ENCODE peak calls at places on chromosome 16, in six cellular contexts. M is left ventricle myocardium inferior, J is adrenal gland, B is pancreas, X is sigmoid colon, S is foreskin keratinocyte. Z is an unnamed sample.

GRCh38 chr16:85171809-85172464 is 59.7 kb upstream of the CIBAR2 start:
- DNase-seq in M (no peak), J (peak), B (peak), X (no peak), S (no peak), Z (no peak)

GRCh38 chr16:5633845-5634440 is 536.3 kb upstream of the EEF2KMT start:
- DNase-seq in M (no peak), J (no peak), B (no peak), X (no peak), S (peak), Z (peak)

GRCh38 chr16:1989826-1990335 is at the start of gene SYNGR3:
- DNase-seq in M (no peak), J (no peak), B (peak), X (no peak), S (no peak), Z (no peak)

GRCh38 chr16:85330694-85331188 is 218.5 kb upstream of the CIBAR2 start:
- DNase-seq in M (no peak), J (peak), B (no peak), X (no peak), S (peak), Z (peak)

GRCh38 chr16:25716186-25716585 is 24.4 kb downstream of the HS3ST4 start:
- DNase-seq in M (no peak), J (no peak), B (no peak), X (no peak), S (no peak), Z (no peak)

GRCh38 chr16:89917773-89918452 is 749 bp upstream of the MC1R start:
- DNase-seq in M (peak), J (peak), B (peak), X (peak), S (peak), Z (peak)

GRCh38 chr16:3471518-3472176 is 23.6 kb downstream of the C16orf90 start:
- DNase-seq in M (no peak), J (no peak), B (no peak), X (no peak), S (no peak), Z (no peak)

GRCh38 chr16:26787924-26788323 is 278.8 kb upstream of the C16orf82 start:
- DNase-seq in M (no peak), J (no peak), B (no peak), X (no peak), S (no peak), Z (no peak)

GRCh38 chr16:21611178-21611545 is 11.8 kb downstream of the METTL9 start:
- DNase-seq in M (no peak), J (no peak), B (no peak), X (no peak), S (peak), Z (no peak)

GRCh38 chr16:48101069-48101674 is 54.6 kb downstream of the ABCC12 start:
- DNase-seq in M (no peak), J (no peak), B (no peak), X (no peak), S (peak), Z (peak)

GRCh38 chr16:48491517-48491916 is 106.3 kb upstream of the SIAH1 start:
- DNase-seq in M (no peak), J (no peak), B (no peak), X (no peak), S (no peak), Z (no peak)

GRCh38 chr16:53865492-53865863 is 161.5 kb downstream of the FTO start:
- DNase-seq in M (no peak), J (peak), B (no peak), X (no peak), S (peak), Z (peak)

GRCh38 chr16:19517424-19518089 is 4.3 kb downstream of the GDE1 start:
- DNase-seq in M (no peak), J (no peak), B (no peak), X (no peak), S (peak), Z (peak)

GRCh38 chr16:55468352-55468990 is 10.5 kb upstream of the MMP2 start:
- DNase-seq in M (no peak), J (no peak), B (no peak), X (no peak), S (no peak), Z (no peak)

GRCh38 chr16:79286646-79287423 is 313.7 kb downstream of the MAF start:
- DNase-seq in M (peak), J (peak), B (peak), X (peak), S (no peak), Z (no peak)

GRCh38 chr16:89565506-89566372 is 5.3 kb downstream of the RPL13 start:
- DNase-seq in M (peak), J (peak), B (no peak), X (no peak), S (peak), Z (peak)

GRCh38 chr16:66740533-66740932 is 10.9 kb downstream of the DYNC1LI2 start:
- DNase-seq in M (no peak), J (no peak), B (no peak), X (no peak), S (no peak), Z (no peak)

GRCh38 chr16:12784076-12784475 is 19.6 kb downstream of the CPPED1 start:
- DNase-seq in M (no peak), J (no peak), B (no peak), X (no peak), S (peak), Z (no peak)

GRCh38 chr16:83935858-83936255 is 17.2 kb upstream of the OSGIN1 start:
- DNase-seq in M (no peak), J (no peak), B (peak), X (no peak), S (no peak), Z (no peak)

GRCh38 chr16:87324411-87325275 is 7.5 kb upstream of the C16orf95 start:
- DNase-seq in M (no peak), J (peak), B (peak), X (no peak), S (no peak), Z (peak)

GRCh38 chr16:85279874-85280545 is 167.7 kb upstream of the CIBAR2 start:
- DNase-seq in M (peak), J (peak), B (no peak), X (peak), S (no peak), Z (no peak)

GRCh38 chr16:86270696-86271095 is 239.6 kb upstream of the FOXF1 start:
- DNase-seq in M (no peak), J (peak), B (no peak), X (no peak), S (no peak), Z (no peak)

GRCh38 chr16:48236286-48236685 is 7.8 kb upstream of the LONP2 start:
- DNase-seq in M (no peak), J (no peak), B (no peak), X (no peak), S (no peak), Z (no peak)

GRCh38 chr16:3952342-3953131 is 72.0 kb upstream of the CREBBP start:
- DNase-seq in M (peak), J (peak), B (no peak), X (peak), S (no peak), Z (no peak)

GRCh38 chr16:28139530-28139929 is 72.2 kb downstream of the XPO6 start:
- DNase-seq in M (no peak), J (no peak), B (no peak), X (no peak), S (no peak), Z (no peak)

GRCh38 chr16:28091706-28092105 is 28.2 kb upstream of the GSG1L start:
- DNase-seq in M (no peak), J (no peak), B (peak), X (no peak), S (no peak), Z (no peak)

GRCh38 chr16:19555938-19556778 is 655 bp downstream of the VPS35L start:
- DNase-seq in M (no peak), J (no peak), B (no peak), X (no peak), S (peak), Z (no peak)

GRCh38 chr16:55000595-55000994 is 69.9 kb downstream of the IRX5 start:
- DNase-seq in M (no peak), J (no peak), B (no peak), X (no peak), S (peak), Z (peak)

GRCh38 chr16:30637952-30638351 is 12.8 kb upstream of the PRR14 start:
- DNase-seq in M (no peak), J (no peak), B (no peak), X (no peak), S (peak), Z (peak)
- TF ChIP-seq CTCF in M (peak), J (peak), B (no peak), X (no peak), S (peak), Z (peak)

DNA sequence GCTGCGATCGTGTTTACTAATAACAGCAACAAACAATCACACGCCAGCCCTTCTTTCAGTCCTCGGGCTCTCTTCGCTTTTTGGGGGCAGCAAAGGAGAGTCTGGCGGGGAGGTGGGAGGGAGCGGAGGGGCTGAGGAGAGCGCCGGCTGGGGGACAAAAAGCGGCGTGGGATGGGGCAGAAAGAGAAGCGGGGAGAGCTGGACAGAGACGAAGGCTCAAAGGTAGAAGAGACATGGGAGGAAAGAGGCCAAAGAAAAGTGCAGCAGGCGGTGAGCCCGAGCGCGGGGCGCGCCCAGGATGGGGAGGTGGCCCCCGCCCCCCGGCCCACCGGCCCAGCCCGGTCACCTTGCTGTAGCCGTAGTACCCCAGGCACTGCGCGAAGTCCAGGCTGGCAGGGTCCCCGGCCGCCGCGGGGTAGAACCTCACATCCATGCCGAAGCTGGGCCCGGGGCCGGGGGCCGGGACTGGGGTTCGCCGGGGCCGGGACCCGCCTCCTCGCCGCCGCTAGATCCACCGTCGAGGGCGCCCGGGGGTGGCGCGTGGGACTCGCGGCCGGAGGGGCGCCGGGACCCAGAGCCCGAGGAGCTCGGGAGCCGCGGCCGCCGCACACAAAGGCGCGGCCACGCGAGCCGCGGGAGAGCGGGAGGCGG is 527 bp downstream of the TOX3 start:
- DNase-seq in M (no peak), J (no peak), B (peak), X (no peak), S (no peak), Z (no peak)
- H3K27ac ChIP-seq in M (no peak), J (no peak), B (no peak), X (no peak), S (no peak), Z (no peak)

DNA sequence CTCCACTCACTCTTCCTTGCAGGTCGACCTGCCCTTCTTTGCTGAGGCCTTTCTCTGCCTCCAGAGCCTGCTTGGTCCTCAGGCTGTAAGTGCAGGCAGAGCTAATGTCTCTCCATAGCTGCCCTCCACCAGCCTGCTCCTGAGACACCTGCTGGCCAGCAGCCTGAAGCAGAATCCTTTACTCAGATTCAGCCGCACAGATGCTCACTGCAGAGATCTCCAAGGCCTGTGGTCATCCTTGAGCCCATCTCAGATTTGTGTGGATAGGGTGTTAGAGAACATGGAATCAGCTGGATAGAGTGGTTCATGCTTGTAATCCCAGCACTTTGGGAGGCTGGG is 11.5 kb downstream of the DEXI start:
- DNase-seq in M (no peak), J (no peak), B (no peak), X (no peak), S (no peak), Z (no peak)
- TF ChIP-seq CTCF in M (no peak), J (peak), B (no peak), X (no peak), S (no peak), Z (no peak)

GRCh38 chr16:16992986-16993783 is 477.6 kb downstream of the XYLT1 start:
- DNase-seq in M (no peak), J (no peak), B (no peak), X (no peak), S (no peak), Z (no peak)

GRCh38 chr16:16988963-16989362 is 481.8 kb downstream of the XYLT1 start:
- DNase-seq in M (no peak), J (no peak), B (no peak), X (no peak), S (no peak), Z (no peak)

GRCh38 chr16:16994831-16995230 is 475.9 kb downstream of the XYLT1 start:
- DNase-seq in M (no peak), J (no peak), B (no peak), X (no peak), S (no peak), Z (no peak)

GRCh38 chr16:16996830-16997229 is 473.9 kb downstream of the XYLT1 start:
- DNase-seq in M (no peak), J (no peak), B (no peak), X (no peak), S (no peak), Z (no peak)

GRCh38 chr16:16991711-16992110 is 479.0 kb downstream of the XYLT1 start:
- DNase-seq in M (no peak), J (no peak), B (no peak), X (no peak), S (no peak), Z (no peak)
- H3K27ac ChIP-seq in M (no peak), J (no peak), B (no peak), X (no peak), S (no peak), Z (no peak)

DNA sequence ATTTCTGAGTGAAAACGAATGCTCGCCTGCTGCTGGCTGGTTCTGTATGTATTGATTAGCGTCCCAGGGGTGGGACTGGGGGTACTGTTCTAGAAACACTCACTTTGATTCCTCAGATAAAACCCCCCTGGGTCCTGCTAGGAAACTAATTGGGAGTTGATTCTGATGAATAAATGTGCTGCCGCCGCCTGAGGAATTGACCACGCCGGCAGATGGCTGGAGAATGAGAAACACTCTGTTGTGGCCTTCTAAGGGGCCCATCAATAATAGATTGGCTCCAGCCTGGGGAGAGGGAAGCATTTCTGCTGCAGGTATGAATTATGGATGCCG is 132.4 kb upstream of the HS3ST2 start:
- DNase-seq in M (no peak), J (no peak), B (no peak), X (no peak), S (no peak), Z (no peak)
- TF ChIP-seq CTCF in M (no peak), J (no peak), B (no peak), X (no peak), S (no peak), Z (no peak)

GRCh38 chr16:68605746-68606145 is 39.4 kb upstream of the CDH3 start:
- DNase-seq in M (no peak), J (no peak), B (no peak), X (no peak), S (peak), Z (peak)
- H3K27ac ChIP-seq in M (no peak), J (no peak), B (no peak), X (no peak), S (no peak), Z (peak)

DNA sequence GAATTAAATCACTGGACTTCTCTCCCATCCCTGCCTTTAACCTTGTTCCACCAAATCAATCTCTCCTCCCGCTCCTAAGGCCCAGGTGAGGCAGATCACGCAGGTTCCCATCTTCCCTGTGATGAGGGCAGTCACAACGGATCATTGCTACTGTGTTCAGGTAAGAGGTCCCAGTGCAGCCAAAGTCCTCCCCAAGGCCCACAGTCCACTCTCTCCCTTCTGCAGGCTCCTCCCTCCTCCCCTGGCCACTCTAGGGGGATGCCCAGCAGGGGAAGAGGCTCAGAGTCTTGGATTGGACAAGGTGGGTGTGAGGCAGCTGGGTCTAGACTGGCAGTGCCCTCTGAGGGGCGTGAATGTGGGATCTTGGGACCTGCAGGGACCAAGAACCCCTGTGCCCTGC is 2.6 kb upstream of the ADGRG3 start:
- DNase-seq in M (no peak), J (no peak), B (no peak), X (no peak), S (no peak), Z (no peak)
- TF ChIP-seq CTCF in M (no peak), J (no peak), B (no peak), X (no peak), S (no peak), Z (no peak)

DNA sequence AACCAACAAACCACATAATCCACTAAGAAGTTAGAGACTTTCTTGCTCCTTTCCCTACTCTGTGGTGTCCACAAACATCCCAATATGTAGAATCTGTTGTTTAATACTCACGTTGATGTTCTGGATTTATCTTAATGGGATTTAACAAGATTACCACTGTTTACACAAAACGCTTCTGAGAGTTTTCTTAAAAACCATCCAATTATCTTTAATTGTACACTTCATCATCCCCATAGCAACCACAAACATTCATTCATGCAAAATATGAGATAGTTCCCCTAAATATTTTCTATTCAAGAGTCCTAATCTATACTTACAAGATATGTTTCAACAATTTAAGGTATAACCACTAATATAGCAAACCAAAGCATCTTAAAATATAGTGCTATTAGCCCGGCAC is 76.5 kb upstream of the CLEC18B start:
- DNase-seq in M (no peak), J (no peak), B (no peak), X (no peak), S (no peak), Z (no peak)
- H3K27ac ChIP-seq in M (no peak), J (no peak), B (no peak), X (no peak), S (no peak), Z (no peak)

GRCh38 chr16:72174726-72175125 is 2.8 kb upstream of the PMFBP1 start:
- DNase-seq in M (no peak), J (no peak), B (no peak), X (no peak), S (no peak), Z (no peak)

GRCh38 chr16:72172105-72173034 is at the start of gene PMFBP1:
- DNase-seq in M (no peak), J (peak), B (no peak), X (peak), S (peak), Z (peak)

GRCh38 chr16:72169708-72170107 is 2.2 kb downstream of the PMFBP1 start:
- DNase-seq in M (no peak), J (no peak), B (no peak), X (no peak), S (no peak), Z (no peak)

GRCh38 chr16:72179592-72179991 is 7.6 kb upstream of the PMFBP1 start:
- DNase-seq in M (no peak), J (no peak), B (no peak), X (no peak), S (no peak), Z (no peak)

DNA sequence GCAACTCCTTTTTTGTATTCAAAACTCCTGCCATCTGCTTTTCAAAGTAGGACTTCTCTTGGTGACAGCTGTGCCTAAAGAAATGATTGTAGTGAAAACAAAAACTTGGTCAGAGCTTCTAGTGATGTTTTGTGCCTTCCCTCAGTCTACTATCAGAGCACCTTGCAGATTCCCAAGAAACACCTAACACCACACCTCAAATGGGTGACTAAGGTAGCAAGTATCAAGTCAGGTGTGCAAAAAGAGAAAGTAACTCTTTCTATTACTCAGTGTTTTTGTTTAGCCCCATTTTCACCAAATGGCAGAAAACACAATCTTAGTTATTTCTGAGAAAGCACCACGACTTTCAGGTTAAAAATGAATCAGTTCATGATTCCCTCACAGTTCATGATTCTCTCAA is 2.0 kb upstream of the PMFBP1 start:
- DNase-seq in M (no peak), J (no peak), B (no peak), X (no peak), S (peak), Z (no peak)
- TF ChIP-seq CTCF in M (no peak), J (no peak), B (no peak), X (no peak), S (no peak), Z (no peak)

Z was measured in RWPE1.